ENCODE peak calls at places on chromosomes 2 and 18, in five cellular contexts. F is GM12878, A is SK-N-SH, W is HepG2, Y is K562. G is an unnamed sample.

GRCh38 chr2:136098441-136098840 is 19.5 kb downstream of the CXCR4 start:
- DNase-seq in F (no peak), A (no peak), W (no peak), Y (no peak), G (no peak)

GRCh38 chr2:158266106-158266505 is 164.4 kb downstream of the UPP2 start:
- DNase-seq in F (no peak), A (no peak), W (no peak), Y (no peak), G (no peak)

GRCh38 chr18:67199993-67200617 is 316.4 kb downstream of the DSEL start:
- DNase-seq in F (peak; percentile 11), A (peak; percentile 32), W (peak; percentile 53), Y (no peak), G (peak; percentile 69)

GRCh38 chr2:23411752-23412431 is 26.9 kb downstream of the KLHL29 start:
- DNase-seq in F (no peak), A (no peak), W (no peak), Y (no peak), G (peak; percentile 98)

GRCh38 chr18:47594621-47595086 is 335.8 kb downstream of the SMAD2 start:
- DNase-seq in F (no peak), A (peak; percentile 67), W (no peak), Y (no peak), G (no peak)

GRCh38 chr2:240278661-240279060 is 138.2 kb upstream of the OTOS start:
- DNase-seq in F (no peak), A (no peak), W (no peak), Y (no peak), G (peak; percentile 69)

GRCh38 chr2:28579606-28580005 is 83.7 kb downstream of the PLB1 start:
- DNase-seq in F (no peak), A (no peak), W (no peak), Y (no peak), G (no peak)

GRCh38 chr2:164898475-164898874 is 56.9 kb downstream of the SLC38A11 start:
- DNase-seq in F (no peak), A (no peak), W (peak; percentile 88), Y (no peak), G (peak; percentile 86)

GRCh38 chr2:24175631-24176030 is 778 bp downstream of the FAM228A start:
- DNase-seq in F (no peak), A (peak; percentile 51), W (no peak), Y (no peak), G (no peak)

GRCh38 chr2:235043762-235044500 is 92.1 kb downstream of the SH3BP4 start:
- DNase-seq in F (no peak), A (no peak), W (no peak), Y (no peak), G (no peak)

GRCh38 chr2:195395351-195395750 is 261.7 kb upstream of the SLC39A10 start:
- DNase-seq in F (no peak), A (no peak), W (no peak), Y (no peak), G (peak; percentile 42)

GRCh38 chr2:195026261-195026660 is 630.8 kb upstream of the SLC39A10 start:
- DNase-seq in F (no peak), A (no peak), W (no peak), Y (no peak), G (peak; percentile 6)

GRCh38 chr18:63149200-63149587 is 170.4 kb downstream of the BCL2 start:
- DNase-seq in F (no peak), A (no peak), W (no peak), Y (no peak), G (no peak)

GRCh38 chr18:38427736-38428135 is 862.1 kb upstream of the CELF4 start:
- DNase-seq in F (no peak), A (no peak), W (no peak), Y (no peak), G (no peak)

GRCh38 chr2:113978524-113979171 is 88.8 kb downstream of the ACTR3 start:
- DNase-seq in F (no peak), A (no peak), W (no peak), Y (no peak), G (no peak)

GRCh38 chr2:214019229-214019972 is 391.5 kb upstream of the VWC2L start:
- DNase-seq in F (no peak), A (no peak), W (no peak), Y (no peak), G (peak; percentile 97)

GRCh38 chr2:219350938-219351280 is 18.4 kb upstream of the RESP18 start:
- DNase-seq in F (no peak), A (no peak), W (no peak), Y (no peak), G (peak; percentile 38)

GRCh38 chr2:214706986-214707385 is 102.5 kb downstream of the BARD1 start:
- DNase-seq in F (no peak), A (peak; percentile 7), W (no peak), Y (no peak), G (peak; percentile 43)

GRCh38 chr2:19353721-19354050 is 4.7 kb downstream of the OSR1 start:
- DNase-seq in F (no peak), A (peak; percentile 17), W (no peak), Y (no peak), G (no peak)

GRCh38 chr2:19355416-19355821 is 3.0 kb downstream of the OSR1 start:
- DNase-seq in F (no peak), A (peak; percentile 61), W (no peak), Y (no peak), G (peak; percentile 35)

GRCh38 chr2:19352946-19353720 is 5.3 kb downstream of the OSR1 start:
- DNase-seq in F (no peak), A (peak; percentile 59), W (no peak), Y (no peak), G (no peak)

GRCh38 chr2:19355931-19356544 is 2.4 kb downstream of the OSR1 start:
- DNase-seq in F (no peak), A (peak; percentile 61), W (no peak), Y (no peak), G (peak; percentile 29)

DNA sequence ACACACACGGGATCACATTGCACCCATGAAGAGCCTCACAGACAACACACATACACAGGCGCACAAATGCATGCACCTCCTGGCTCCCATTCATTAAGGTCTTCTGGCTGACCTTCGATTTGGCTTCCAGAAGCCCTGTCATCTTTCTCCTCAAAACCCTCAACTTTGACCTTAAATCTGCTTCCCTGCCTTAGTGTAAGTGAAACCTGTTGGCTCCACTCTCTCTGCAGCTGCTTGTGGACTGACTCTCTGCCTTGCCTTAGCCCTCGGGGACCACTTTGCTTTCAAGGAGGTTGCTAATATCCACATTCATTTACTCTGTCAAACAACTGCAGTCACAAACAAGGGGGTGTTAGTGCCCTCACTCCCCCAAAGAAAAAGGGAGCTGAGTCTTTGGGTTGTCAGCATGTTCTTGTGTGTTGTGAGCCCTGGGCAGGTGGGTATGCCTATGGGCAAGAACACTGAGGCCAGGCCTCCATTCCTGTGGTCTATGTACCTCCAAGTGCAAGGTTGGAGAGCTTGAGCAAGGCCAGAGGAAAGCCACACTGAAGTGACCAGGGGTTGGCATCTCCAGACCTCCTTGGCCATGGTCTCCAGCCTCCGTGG is 3.9 kb downstream of the OSR1 start:
- DNase-seq in F (no peak), A (peak; percentile 26), W (no peak), Y (no peak), G (peak; percentile 27)
- H3K27ac ChIP-seq in F (no peak overlapping the region), A (no peak overlapping the region), W (no peak overlapping the region), Y (no peak overlapping the region), G (no peak overlapping the region)

GRCh38 chr18:32148185-32148870 is 41.5 kb upstream of the MEP1B start:
- DNase-seq in F (no peak), A (no peak), W (peak; percentile 44), Y (no peak), G (no peak)
- TF ChIP-seq MXI1 in F (no peak), A (no peak), W (no peak), Y (no peak), G (no peak)

DNA sequence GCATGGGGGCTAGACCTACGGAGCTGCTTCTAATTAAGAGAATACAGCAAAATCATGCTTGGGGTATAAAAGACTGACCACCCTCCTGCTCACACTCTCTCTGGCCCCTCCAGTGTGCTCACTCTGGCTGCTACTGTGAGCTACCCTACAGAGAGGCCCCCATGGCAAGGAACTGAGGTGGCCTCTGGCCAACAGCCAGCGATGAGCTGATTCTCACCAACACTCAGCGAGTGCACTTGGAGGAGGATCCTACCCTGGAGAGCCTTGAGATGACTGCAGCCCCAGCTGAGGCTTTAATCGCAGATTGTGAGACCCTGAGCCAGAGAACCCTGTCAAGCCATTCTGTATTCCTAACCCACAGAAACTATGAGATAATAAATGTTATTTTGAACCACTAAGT is 88.2 kb downstream of the GFPT1 start:
- DNase-seq in F (no peak), A (peak; percentile 40), W (no peak), Y (no peak), G (peak; percentile 74)
- H3K27ac ChIP-seq in F (no peak overlapping the region), A (peak overlapping the region; percentile 85), W (no peak overlapping the region), Y (no peak overlapping the region), G (peak overlapping the region; percentile 64)

DNA sequence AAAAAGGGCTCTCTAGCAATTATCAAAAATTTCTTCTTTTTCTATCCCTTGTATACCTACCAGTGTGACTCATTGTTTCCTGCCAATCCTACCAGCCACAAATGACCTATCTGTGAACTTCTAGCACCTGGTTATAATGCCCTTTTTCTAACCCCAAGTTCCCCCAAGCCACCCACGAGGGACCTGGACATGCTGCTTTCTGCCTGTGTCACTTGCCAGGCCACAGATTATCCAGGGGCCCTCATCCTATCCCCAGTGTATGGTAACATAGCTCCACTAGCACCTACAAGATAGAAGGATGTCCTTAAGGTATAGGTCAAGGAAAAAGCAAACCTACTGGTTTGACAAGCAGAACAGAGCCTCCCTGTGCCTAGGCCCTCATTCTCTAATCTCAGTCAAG is 26.8 kb downstream of the AAK1 start:
- DNase-seq in F (no peak), A (no peak), W (no peak), Y (no peak), G (no peak)
- TF ChIP-seq MXI1 in F (no peak), A (no peak), W (no peak), Y (no peak), G (no peak)

DNA sequence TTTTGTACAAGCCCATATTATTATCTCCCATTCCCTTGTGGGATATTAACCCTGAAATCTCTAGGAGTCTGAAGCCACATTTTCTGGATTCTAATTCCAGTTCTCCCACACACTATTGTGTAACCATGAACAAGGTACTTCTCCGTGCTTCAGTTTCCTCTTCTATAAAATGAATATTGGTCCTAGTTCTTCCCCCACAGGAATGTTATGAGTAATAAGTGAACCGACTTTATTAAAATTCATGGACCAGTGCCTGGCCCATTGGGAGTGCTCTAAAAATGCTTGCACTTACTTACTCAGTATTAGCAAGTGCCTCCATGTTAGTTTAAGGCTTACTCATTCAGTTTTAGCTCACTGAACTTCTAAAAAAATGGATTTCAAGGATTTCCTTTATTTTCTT is 1.4 kb upstream of the ACMSD start:
- DNase-seq in F (no peak), A (no peak), W (no peak), Y (no peak), G (peak; percentile 91)
- H3K27ac ChIP-seq in F (no peak overlapping the region), A (peak overlapping the region; percentile 41), W (no peak overlapping the region), Y (no peak overlapping the region), G (no peak overlapping the region)

DNA sequence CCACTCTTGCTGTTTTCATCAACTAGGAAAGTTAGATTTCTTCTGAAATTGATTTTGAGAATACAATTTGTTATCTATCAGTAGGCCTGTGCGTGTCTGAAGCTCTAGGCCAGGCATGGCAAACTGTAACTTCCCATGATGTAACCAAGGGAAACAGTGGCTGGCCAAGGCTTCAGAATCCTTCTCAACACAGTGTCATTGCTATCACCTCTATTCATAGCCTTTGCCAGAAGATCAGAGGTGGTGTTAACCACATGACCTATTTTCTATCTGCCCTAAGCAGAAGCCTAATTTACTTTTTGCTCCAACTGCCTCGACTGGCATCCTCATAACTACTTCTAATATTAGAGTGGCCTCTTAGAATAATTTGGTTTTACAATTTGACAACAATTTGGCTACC is 2.5 kb downstream of the ITGB6 start:
- DNase-seq in F (no peak), A (no peak), W (no peak), Y (no peak), G (no peak)
- TF ChIP-seq MXI1 in F (no peak), A (no peak), W (no peak), Y (no peak), G (no peak)

G was measured in IMR-90.